ENCODE peak calls at places on chromosome 13, in ten cellular contexts. J is kidney epithelial cell, I is foreskin fibroblast, A is MM.1S, V is cardiac muscle cell, Q is HFF-Myc, G is fibroblast of mammary gland, T is fibroblast of lung, Z is lung, W is tibial artery. R is an unnamed sample.
A peak's percentile ranks its signal among the peaks of the same experiment; 100 is the strongest.

GRCh38 chr13:23928985-23929384 is 31.7 kb upstream of the C1QTNF9B start:
- DNase-seq in J (peak; percentile 59), I (peak; percentile 67), A (no peak), V (peak; percentile 70), Q (peak; percentile 49), G (peak; percentile 89), T (peak; percentile 93), Z (no peak), W (no peak), R (peak; percentile 13)

GRCh38 chr13:68099616-68100015 is 869.5 kb upstream of the PCDH9 start:
- DNase-seq in J (peak; percentile 48), I (no peak), A (no peak), V (peak; percentile 2), Q (no peak), G (peak; percentile 43), T (peak; percentile 81), Z (no peak), W (no peak), R (no peak)

GRCh38 chr13:110448677-110449076 is 112.8 kb downstream of the RAB20 start:
- DNase-seq in J (no peak), I (no peak), A (no peak), V (no peak), Q (no peak), G (no peak), T (no peak), Z (no peak), W (peak; percentile 66), R (no peak)

GRCh38 chr13:99686157-99686572 is 184.9 kb downstream of the TM9SF2 start:
- DNase-seq in J (no peak), I (peak; percentile 3), A (no peak), V (peak; percentile 14), Q (no peak), G (peak; percentile 62), T (peak; percentile 46), Z (no peak), W (no peak), R (no peak)

GRCh38 chr13:55517312-55517711 is 1623.4 kb upstream of the PRR20A start:
- DNase-seq in J (no peak), I (no peak), A (peak; percentile 7), V (no peak), Q (no peak), G (no peak), T (no peak), Z (no peak), W (no peak), R (no peak)

GRCh38 chr13:28754698-28755545 is 36.2 kb upstream of the SLC46A3 start:
- DNase-seq in J (no peak), I (peak; percentile 48), A (no peak), V (peak; percentile 75), Q (no peak), G (no peak), T (no peak), Z (peak; percentile 42), W (no peak), R (no peak)

GRCh38 chr13:32376642-32377418 is 51.1 kb downstream of the N4BP2L1 start:
- DNase-seq in J (no peak), I (no peak), A (no peak), V (no peak), Q (no peak), G (no peak), T (no peak), Z (no peak), W (no peak), R (no peak)

GRCh38 chr13:113927661-113928581 is 46.0 kb downstream of the C13orf46 start:
- DNase-seq in J (no peak), I (peak; percentile 98), A (no peak), V (peak; percentile 97), Q (peak; percentile 99), G (peak; percentile 99), T (peak; percentile 90), Z (no peak), W (peak; percentile 87), R (peak; percentile 99)

GRCh38 chr13:74450976-74451375 is 316.8 kb upstream of the KLF12 start:
- DNase-seq in J (no peak), I (no peak), A (no peak), V (peak; percentile 15), Q (no peak), G (peak; percentile 33), T (peak; percentile 35), Z (no peak), W (no peak), R (no peak)

GRCh38 chr13:46160474-46161066 is 21.4 kb downstream of the LCP1 start:
- DNase-seq in J (peak; percentile 23), I (peak; percentile 30), A (no peak), V (peak; percentile 75), Q (no peak), G (peak; percentile 60), T (peak; percentile 40), Z (no peak), W (no peak), R (peak; percentile 7)

GRCh38 chr13:45931211-45931610 is 79.7 kb upstream of the SIAH3 start:
- DNase-seq in J (no peak), I (no peak), A (no peak), V (no peak), Q (no peak), G (no peak), T (no peak), Z (no peak), W (no peak), R (no peak)

GRCh38 chr13:23845309-23845708 is 43.9 kb downstream of the MIPEP start:
- DNase-seq in J (no peak), I (no peak), A (no peak), V (no peak), Q (no peak), G (no peak), T (no peak), Z (no peak), W (no peak), R (no peak)

GRCh38 chr13:36088001-36088400 is 43.2 kb downstream of the DCLK1 start:
- DNase-seq in J (peak; percentile 60), I (no peak), A (no peak), V (no peak), Q (no peak), G (peak; percentile 14), T (peak; percentile 3), Z (no peak), W (no peak), R (no peak)

DNA sequence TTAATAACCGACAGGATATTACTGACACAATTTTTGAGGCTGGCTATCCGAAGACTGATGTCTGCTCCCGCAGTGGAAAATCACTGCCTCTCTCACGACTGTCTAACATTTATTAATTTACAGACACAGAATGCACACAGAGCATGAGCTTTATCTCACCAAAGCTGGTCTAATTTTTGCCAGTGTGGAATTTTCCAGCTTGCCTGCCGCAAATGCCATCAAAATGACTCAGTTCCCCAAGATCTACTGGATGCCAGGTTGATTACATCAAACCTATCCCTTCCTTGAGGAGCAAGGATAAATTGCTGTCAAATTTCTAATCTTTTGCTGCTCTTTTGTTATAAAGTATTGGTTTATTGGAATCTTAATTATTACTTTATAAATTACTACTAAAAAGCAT is 1775.1 kb upstream of the PCDH20 start:
- DNase-seq in J (peak; percentile 69), I (peak; percentile 30), A (no peak), V (peak; percentile 22), Q (no peak), G (peak; percentile 40), T (peak; percentile 92), Z (no peak), W (no peak), R (peak; percentile 24)
- H3K4me3 ChIP-seq in J (no peak overlapping the region), I (no peak overlapping the region), A (no peak overlapping the region), V (no peak overlapping the region), Q (no peak overlapping the region), G (no peak overlapping the region), T (no peak overlapping the region), Z (no peak overlapping the region), W (no peak overlapping the region), R (no peak overlapping the region)

GRCh38 chr13:106378263-106378662 is 157.2 kb downstream of the EFNB2 start:
- DNase-seq in J (no peak), I (no peak), A (no peak), V (no peak), Q (no peak), G (no peak), T (no peak), Z (no peak), W (no peak), R (no peak)

GRCh38 chr13:106377341-106377740 is 158.1 kb downstream of the EFNB2 start:
- DNase-seq in J (no peak), I (no peak), A (no peak), V (no peak), Q (no peak), G (no peak), T (no peak), Z (no peak), W (no peak), R (no peak)

GRCh38 chr13:106375085-106375484 is 160.4 kb downstream of the EFNB2 start:
- DNase-seq in J (no peak), I (no peak), A (no peak), V (no peak), Q (no peak), G (no peak), T (no peak), Z (no peak), W (no peak), R (no peak)

GRCh38 chr13:106374631-106375030 is 160.8 kb downstream of the EFNB2 start:
- DNase-seq in J (no peak), I (no peak), A (no peak), V (no peak), Q (no peak), G (no peak), T (no peak), Z (no peak), W (no peak), R (no peak)

DNA sequence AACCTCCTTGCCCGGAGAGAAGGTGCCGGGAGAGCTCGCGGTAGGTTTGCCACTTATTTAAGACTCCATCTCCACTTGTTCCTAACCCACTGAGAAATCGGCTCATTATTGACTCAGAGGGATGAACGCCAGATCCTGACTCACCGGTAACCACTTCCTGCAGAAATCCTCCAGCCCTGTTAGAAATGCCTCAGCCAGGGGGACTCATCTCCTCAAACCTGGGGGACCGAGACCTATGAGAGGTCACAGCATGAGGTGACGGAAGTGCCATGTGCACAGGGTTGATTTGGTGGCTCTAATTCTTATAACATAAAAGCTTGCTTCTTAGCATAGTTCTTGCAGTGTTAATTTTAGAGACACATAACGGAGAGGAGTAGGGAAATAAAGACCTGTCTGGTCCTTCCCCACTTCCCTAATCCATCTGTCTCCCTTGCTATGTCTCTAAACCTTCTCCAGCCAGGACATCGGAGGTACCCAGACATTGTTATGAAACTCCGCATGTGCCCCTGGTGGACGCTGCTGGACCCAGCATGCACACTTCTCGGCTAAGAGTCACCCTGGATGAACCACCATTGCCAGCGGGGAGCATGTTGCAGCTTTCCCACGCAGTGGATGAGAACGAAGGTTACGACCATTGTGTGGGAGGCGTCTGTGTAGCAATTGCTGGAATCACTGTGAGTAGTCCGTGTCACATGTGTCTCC is 158.9 kb downstream of the EFNB2 start:
- DNase-seq in J (peak; percentile 84), I (peak; percentile 83), A (no peak), V (peak; percentile 91), Q (peak; percentile 90), G (peak; percentile 98), T (peak; percentile 98), Z (peak; percentile 66), W (no peak), R (peak; percentile 76)
- TF ChIP-seq CTCF in J (no peak), I (peak; percentile 8), A (no peak), V (peak; percentile 44), Q (no peak), G (peak; percentile 54), T (peak; percentile 7), Z (no peak), W (no peak), R (peak; percentile 45)

GRCh38 chr13:76285463-76285862 is 600.7 kb downstream of the KCTD12 start:
- DNase-seq in J (no peak), I (no peak), A (no peak), V (no peak), Q (no peak), G (no peak), T (no peak), Z (no peak), W (no peak), R (no peak)
- H3K4me3 ChIP-seq in J (no peak overlapping the region), I (no peak overlapping the region), A (no peak overlapping the region), V (no peak overlapping the region), Q (no peak overlapping the region), G (no peak overlapping the region), T (no peak overlapping the region), Z (no peak overlapping the region), W (no peak overlapping the region), R (no peak overlapping the region)

GRCh38 chr13:80030491-80030890 is 310.4 kb downstream of the SPRY2 start:
- DNase-seq in J (no peak), I (peak; percentile 62), A (no peak), V (peak; percentile 40), Q (peak; percentile 29), G (peak; percentile 42), T (no peak), Z (peak; percentile 49), W (no peak), R (no peak)
- TF ChIP-seq CTCF in J (peak; percentile 40), I (no peak), A (no peak), V (peak; percentile 22), Q (peak; percentile 31), G (peak; percentile 25), T (no peak), Z (no peak), W (peak; percentile 24), R (peak; percentile 30)

R was measured in AG09309.